ENCODE peak calls at places on chromosomes 4 and X, in eight cellular contexts. B is GM04504, Z is NCI-H1105 treated with DMSO at 0.1 percent for 48 hours, H is renal cortical epithelial cell, M is activated T-cell treated with anti-CD3 and anti-CD28 coated beads for 1 hour, S is activated T-helper 1 cell treated with Interleukin-2 at 50 U/mL for 16 hours, V is left ventricle myocardium superior, F is GM23248. L is an unnamed sample.

GRCh38 chrX:74923942-74924448 is 1.3 kb downstream of the NEXMIF start:
- DNase-seq in B (no peak), Z (peak; percentile 32), H (peak; percentile 0), M (no peak), S (no peak), V (no peak), F (peak; percentile 1), L (no peak)

GRCh38 chrX:116204947-116205346 is 34.4 kb downstream of the AGTR2 start:
- DNase-seq in B (no peak), Z (peak; percentile 41), H (peak; percentile 17), M (no peak), S (no peak), V (no peak), F (peak; percentile 28), L (no peak)

GRCh38 chrX:42247241-42247640 is 323.9 kb upstream of the CASK start:
- DNase-seq in B (no peak), Z (no peak), H (peak; percentile 23), M (no peak), S (no peak), V (no peak), F (peak; percentile 14), L (no peak)

GRCh38 chrX:72203421-72203820 is 21.9 kb downstream of the PIN4 start:
- DNase-seq in B (no peak), Z (no peak), H (no peak), M (no peak), S (no peak), V (no peak), F (no peak), L (no peak)

GRCh38 chr4:183214912-183215488 is 105.1 kb downstream of the CLDN22 start:
- DNase-seq in B (no peak), Z (no peak), H (no peak), M (no peak), S (no peak), V (no peak), F (no peak), L (no peak)

GRCh38 chr4:70654605-70655011 is 11.7 kb downstream of the JCHAIN start:
- DNase-seq in B (no peak), Z (no peak), H (no peak), M (no peak), S (no peak), V (no peak), F (peak; percentile 30), L (no peak)

GRCh38 chrX:51608071-51608470 is 10.6 kb downstream of the CENPVL3 start:
- DNase-seq in B (no peak), Z (no peak), H (no peak), M (no peak), S (no peak), V (no peak), F (peak; percentile 57), L (no peak)

GRCh38 chrX:23403849-23404248 is 69.2 kb downstream of the PTCHD1 start:
- DNase-seq in B (no peak), Z (no peak), H (no peak), M (no peak), S (no peak), V (no peak), F (no peak), L (no peak)

GRCh38 chr4:100302061-100303026 is 112.1 kb upstream of the DDIT4L start:
- DNase-seq in B (no peak), Z (no peak), H (no peak), M (no peak), S (no peak), V (no peak), F (no peak), L (no peak)

GRCh38 chr4:82623284-82623683 is 61.5 kb upstream of the TMEM150C start:
- DNase-seq in B (no peak), Z (no peak), H (no peak), M (no peak), S (no peak), V (no peak), F (peak; percentile 24), L (no peak)

GRCh38 chrX:139204903-139205667 is 325.5 kb upstream of the F9 start:
- DNase-seq in B (no peak), Z (peak; percentile 27), H (no peak), M (no peak), S (no peak), V (peak; percentile 34), F (peak; percentile 63), L (no peak)